ENCODE peak calls at places on chromosomes 12 and 14, in seven cellular contexts. One of them, this sample, is unnamed.

GRCh38 chr14:94796278-94796677 is 26.4 kb upstream of the GSC start:
- DNase-seq in GM06990: no peak
- DNase-seq in NCI-H446: no peak
- DNase-seq in M059J: no peak
- DNase-seq in left ventricle myocardium inferior: no peak
- DNase-seq in AG09319: no peak
- DNase-seq in RCC 7860: no peak
- DNase-seq in this sample: no peak

GRCh38 chr12:45130881-45131281 is 80.0 kb upstream of the DBX2 start:
- DNase-seq in left ventricle myocardium inferior: no peak
- DNase-seq in RCC 7860: no peak
- DNase-seq in M059J: peak; percentile 68
- DNase-seq in GM06990: no peak
- DNase-seq in AG09319: peak; percentile 15
- DNase-seq in NCI-H446: peak; percentile 59
- DNase-seq in this sample: peak; percentile 67

GRCh38 chr12:20778969-20779368 is 31.5 kb upstream of the SLCO1B3 start:
- DNase-seq in M059J: no peak
- DNase-seq in left ventricle myocardium inferior: no peak
- DNase-seq in RCC 7860: no peak
- DNase-seq in NCI-H446: no peak
- DNase-seq in AG09319: no peak
- DNase-seq in GM06990: no peak
- DNase-seq in this sample: no peak

GRCh38 chr12:64665506-64665905 is 55.2 kb downstream of the RASSF3 start:
- DNase-seq in NCI-H446: no peak
- DNase-seq in AG09319: no peak
- DNase-seq in left ventricle myocardium inferior: no peak
- DNase-seq in RCC 7860: no peak
- DNase-seq in M059J: no peak
- DNase-seq in GM06990: no peak
- DNase-seq in this sample: no peak

GRCh38 chr12:106582661-106583577 is at the start of gene RFX4:
- DNase-seq in M059J: peak; percentile 8
- DNase-seq in left ventricle myocardium inferior: no peak
- DNase-seq in RCC 7860: no peak
- DNase-seq in GM06990: no peak
- DNase-seq in AG09319: no peak
- DNase-seq in NCI-H446: no peak
- DNase-seq in this sample: no peak

GRCh38 chr12:2306012-2306411 is 253.2 kb downstream of the CACNA1C start:
- DNase-seq in GM06990: no peak
- DNase-seq in AG09319: no peak
- DNase-seq in RCC 7860: no peak
- DNase-seq in M059J: no peak
- DNase-seq in left ventricle myocardium inferior: no peak
- DNase-seq in NCI-H446: peak; percentile 24
- DNase-seq in this sample: no peak

GRCh38 chr14:68789002-68789797 is 3.7 kb downstream of the ZFP36L1 start:
- DNase-seq in left ventricle myocardium inferior: peak; percentile 87
- DNase-seq in RCC 7860: peak; percentile 61
- DNase-seq in GM06990: peak; percentile 72
- DNase-seq in AG09319: no peak
- DNase-seq in NCI-H446: peak; percentile 42
- DNase-seq in M059J: peak; percentile 46
- DNase-seq in this sample: peak; percentile 84

GRCh38 chr14:20477211-20477876 is 8.1 kb downstream of the PNP start:
- DNase-seq in AG09319: no peak
- DNase-seq in M059J: peak; percentile 95
- DNase-seq in RCC 7860: no peak
- DNase-seq in left ventricle myocardium inferior: peak; percentile 46
- DNase-seq in GM06990: no peak
- DNase-seq in NCI-H446: no peak
- DNase-seq in this sample: peak; percentile 80

GRCh38 chr12:8823565-8824300 is 1.3 kb downstream of the A2ML1 start:
- DNase-seq in GM06990: no peak
- DNase-seq in NCI-H446: peak; percentile 23
- DNase-seq in AG09319: no peak
- DNase-seq in RCC 7860: no peak
- DNase-seq in left ventricle myocardium inferior: no peak
- DNase-seq in M059J: no peak
- DNase-seq in this sample: peak; percentile 10

GRCh38 chr12:69851976-69852375 is 26.9 kb downstream of the MYRFL start:
- DNase-seq in RCC 7860: no peak
- DNase-seq in left ventricle myocardium inferior: no peak
- DNase-seq in GM06990: no peak
- DNase-seq in AG09319: no peak
- DNase-seq in NCI-H446: no peak
- DNase-seq in M059J: peak; percentile 25
- DNase-seq in this sample: peak; percentile 49

GRCh38 chr12:109581856-109582255 is 8.3 kb downstream of the MVK start:
- DNase-seq in RCC 7860: peak; percentile 21
- DNase-seq in M059J: peak; percentile 54
- DNase-seq in GM06990: no peak
- DNase-seq in left ventricle myocardium inferior: no peak
- DNase-seq in AG09319: no peak
- DNase-seq in NCI-H446: no peak
- DNase-seq in this sample: peak; percentile 57

GRCh38 chr14:20652996-20653975 is 11.8 kb upstream of the OR6S1 start:
- DNase-seq in M059J: peak; percentile 56
- DNase-seq in AG09319: peak; percentile 56
- DNase-seq in NCI-H446: peak; percentile 57
- DNase-seq in RCC 7860: peak; percentile 40
- DNase-seq in GM06990: peak; percentile 70
- DNase-seq in left ventricle myocardium inferior: no peak
- DNase-seq in this sample: peak; percentile 88

GRCh38 chr12:54383041-54383609 is 1.4 kb downstream of the ZNF385A start:
- DNase-seq in NCI-H446: no peak
- DNase-seq in M059J: peak; percentile 95
- DNase-seq in RCC 7860: peak; percentile 71
- DNase-seq in GM06990: no peak
- DNase-seq in left ventricle myocardium inferior: no peak
- DNase-seq in AG09319: peak; percentile 78
- DNase-seq in this sample: peak; percentile 93

GRCh38 chr14:32078030-32078793 is 1.1 kb downstream of the ARHGAP5 start:
- DNase-seq in NCI-H446: peak; percentile 58
- DNase-seq in left ventricle myocardium inferior: peak; percentile 33
- DNase-seq in AG09319: peak; percentile 19
- DNase-seq in GM06990: peak; percentile 63
- DNase-seq in M059J: peak; percentile 61
- DNase-seq in RCC 7860: peak; percentile 23
- DNase-seq in this sample: peak; percentile 51

GRCh38 chr14:23929822-23930294 is 23.7 kb upstream of the DHRS4 start:
- DNase-seq in RCC 7860: no peak
- DNase-seq in NCI-H446: peak; percentile 89
- DNase-seq in GM06990: peak; percentile 22
- DNase-seq in left ventricle myocardium inferior: peak; percentile 67
- DNase-seq in AG09319: peak; percentile 23
- DNase-seq in M059J: peak; percentile 61
- DNase-seq in this sample: peak; percentile 73

GRCh38 chr14:77041837-77042557 is 13.5 kb upstream of the IRF2BPL start:
- DNase-seq in GM06990: no peak
- DNase-seq in left ventricle myocardium inferior: peak; percentile 63
- DNase-seq in M059J: peak; percentile 92
- DNase-seq in AG09319: peak; percentile 74
- DNase-seq in RCC 7860: no peak
- DNase-seq in NCI-H446: peak; percentile 78
- DNase-seq in this sample: peak; percentile 81

GRCh38 chr12:124391340-124392261 is 96.7 kb downstream of the RFLNA start:
- DNase-seq in left ventricle myocardium inferior: peak; percentile 69
- DNase-seq in NCI-H446: no peak
- DNase-seq in GM06990: peak; percentile 78
- DNase-seq in RCC 7860: peak; percentile 65
- DNase-seq in M059J: peak; percentile 86
- DNase-seq in AG09319: no peak
- DNase-seq in this sample: peak; percentile 79

GRCh38 chr12:88420460-88420859 is 159.8 kb downstream of the KITLG start:
- DNase-seq in M059J: peak; percentile 88
- DNase-seq in AG09319: peak; percentile 71
- DNase-seq in RCC 7860: peak; percentile 55
- DNase-seq in NCI-H446: peak; percentile 10
- DNase-seq in GM06990: no peak
- DNase-seq in left ventricle myocardium inferior: no peak
- DNase-seq in this sample: peak; percentile 90

GRCh38 chr12:100138048-100138907 is 4.4 kb downstream of the BLTP3B start:
- DNase-seq in GM06990: no peak
- DNase-seq in M059J: peak; percentile 11
- DNase-seq in AG09319: no peak
- DNase-seq in NCI-H446: peak; percentile 12
- DNase-seq in RCC 7860: no peak
- DNase-seq in left ventricle myocardium inferior: no peak
- DNase-seq in this sample: peak; percentile 22

GRCh38 chr12:125773033-125773432 is 707.8 kb downstream of the AACS start:
- DNase-seq in GM06990: peak; percentile 13
- DNase-seq in M059J: peak; percentile 1
- DNase-seq in NCI-H446: peak; percentile 17
- DNase-seq in left ventricle myocardium inferior: no peak
- DNase-seq in RCC 7860: no peak
- DNase-seq in AG09319: no peak
- DNase-seq in this sample: no peak

This sample was measured in EL.